ENCODE peak calls at places on chromosomes 12 and 14, in seven cellular contexts. One of them, this sample, is unnamed.

GRCh38 chr14:91390165-91390778 is 27.3 kb downstream of the CCDC88C start:
- DNase-seq in nephron progenitor cell: no peak
- DNase-seq in GM13977: no peak
- DNase-seq in neural crest cell: no peak
- DNase-seq in breast epithelium: no peak
- DNase-seq in cardiac fibroblast: no peak
- DNase-seq in psoas muscle: no peak
- DNase-seq in this sample: no peak

GRCh38 chr14:89690139-89690538 is 264.4 kb downstream of the EFCAB11 start:
- DNase-seq in nephron progenitor cell: no peak
- DNase-seq in GM13977: no peak
- DNase-seq in psoas muscle: no peak
- DNase-seq in breast epithelium: no peak
- DNase-seq in cardiac fibroblast: no peak
- DNase-seq in neural crest cell: no peak
- DNase-seq in this sample: no peak

GRCh38 chr14:77041837-77042557 is 13.5 kb upstream of the IRF2BPL start:
- DNase-seq in psoas muscle: peak
- DNase-seq in breast epithelium: peak
- DNase-seq in neural crest cell: no peak
- DNase-seq in GM13977: no peak
- DNase-seq in nephron progenitor cell: no peak
- DNase-seq in cardiac fibroblast: peak
- DNase-seq in this sample: no peak

GRCh38 chr12:131929530-131930456 is 717 bp downstream of the PUS1 start:
- DNase-seq in breast epithelium: no peak
- DNase-seq in GM13977: peak
- DNase-seq in nephron progenitor cell: peak
- DNase-seq in psoas muscle: no peak
- DNase-seq in neural crest cell: peak
- DNase-seq in cardiac fibroblast: no peak
- DNase-seq in this sample: no peak

GRCh38 chr12:50047693-50048250 is 9.6 kb upstream of the ASIC1 start:
- DNase-seq in cardiac fibroblast: no peak
- DNase-seq in psoas muscle: no peak
- DNase-seq in neural crest cell: no peak
- DNase-seq in nephron progenitor cell: no peak
- DNase-seq in GM13977: no peak
- DNase-seq in breast epithelium: no peak
- DNase-seq in this sample: no peak

GRCh38 chr12:104376650-104377506 is 73.3 kb downstream of the EID3 start:
- DNase-seq in breast epithelium: no peak
- DNase-seq in neural crest cell: no peak
- DNase-seq in nephron progenitor cell: no peak
- DNase-seq in cardiac fibroblast: no peak
- DNase-seq in psoas muscle: no peak
- DNase-seq in GM13977: no peak
- DNase-seq in this sample: no peak

GRCh38 chr14:105145381-105146180 is 23.0 kb downstream of the JAG2 start:
- DNase-seq in nephron progenitor cell: no peak
- DNase-seq in cardiac fibroblast: no peak
- DNase-seq in GM13977: peak
- DNase-seq in psoas muscle: peak
- DNase-seq in breast epithelium: no peak
- DNase-seq in neural crest cell: no peak
- DNase-seq in this sample: no peak

GRCh38 chr12:53960187-53961024 is 5.7 kb downstream of the HOXC12 start:
- DNase-seq in nephron progenitor cell: no peak
- DNase-seq in cardiac fibroblast: no peak
- DNase-seq in neural crest cell: no peak
- DNase-seq in psoas muscle: no peak
- DNase-seq in GM13977: no peak
- DNase-seq in breast epithelium: no peak
- DNase-seq in this sample: no peak

GRCh38 chr12:92146497-92146828 is 817 bp upstream of the BTG1 start:
- DNase-seq in neural crest cell: no peak
- DNase-seq in breast epithelium: no peak
- DNase-seq in GM13977: no peak
- DNase-seq in nephron progenitor cell: no peak
- DNase-seq in psoas muscle: no peak
- DNase-seq in cardiac fibroblast: peak
- DNase-seq in this sample: no peak
- TF ChIP-seq CTCF in neural crest cell: no peak
- TF ChIP-seq CTCF in breast epithelium: no peak
- TF ChIP-seq CTCF in GM13977: no peak
- TF ChIP-seq CTCF in nephron progenitor cell: no peak
- TF ChIP-seq CTCF in psoas muscle: no peak
- TF ChIP-seq CTCF in cardiac fibroblast: no peak
- TF ChIP-seq CTCF in this sample: no peak

GRCh38 chr14:35261774-35262173 is 30.4 kb upstream of the PSMA6 start:
- DNase-seq in psoas muscle: no peak
- DNase-seq in nephron progenitor cell: no peak
- DNase-seq in breast epithelium: no peak
- DNase-seq in GM13977: no peak
- DNase-seq in neural crest cell: no peak
- DNase-seq in cardiac fibroblast: peak
- DNase-seq in this sample: no peak
- TF ChIP-seq CTCF in psoas muscle: peak
- TF ChIP-seq CTCF in nephron progenitor cell: no peak
- TF ChIP-seq CTCF in breast epithelium: no peak
- TF ChIP-seq CTCF in GM13977: peak
- TF ChIP-seq CTCF in neural crest cell: no peak
- TF ChIP-seq CTCF in cardiac fibroblast: no peak
- TF ChIP-seq CTCF in this sample: no peak

DNA sequence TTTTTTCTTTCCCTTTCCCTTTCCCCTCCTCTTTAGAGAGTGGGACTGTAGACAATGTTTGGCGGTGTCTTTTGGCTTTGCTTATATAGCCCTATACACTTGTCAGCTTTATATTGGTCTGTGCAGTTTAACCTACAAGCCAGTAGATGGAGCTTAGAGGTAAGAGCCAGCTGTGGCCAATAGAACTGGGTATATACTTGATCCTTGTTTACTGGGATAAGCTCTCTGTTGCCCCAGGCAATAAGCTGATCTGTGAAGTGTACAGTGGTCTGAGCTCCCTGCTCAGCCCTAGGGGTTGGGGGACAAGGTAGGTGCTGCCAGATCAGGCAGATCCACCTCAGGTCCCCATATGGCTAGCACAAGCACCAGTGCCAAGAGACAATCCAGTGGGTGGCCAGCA is 434.1 kb downstream of the NOVA1 start:
- DNase-seq in nephron progenitor cell: no peak
- DNase-seq in breast epithelium: no peak
- DNase-seq in cardiac fibroblast: peak
- DNase-seq in neural crest cell: no peak
- DNase-seq in GM13977: no peak
- DNase-seq in psoas muscle: no peak
- DNase-seq in this sample: no peak
- TF ChIP-seq CTCF in nephron progenitor cell: peak
- TF ChIP-seq CTCF in breast epithelium: peak
- TF ChIP-seq CTCF in cardiac fibroblast: peak
- TF ChIP-seq CTCF in neural crest cell: peak
- TF ChIP-seq CTCF in GM13977: peak
- TF ChIP-seq CTCF in psoas muscle: no peak
- TF ChIP-seq CTCF in this sample: peak

DNA sequence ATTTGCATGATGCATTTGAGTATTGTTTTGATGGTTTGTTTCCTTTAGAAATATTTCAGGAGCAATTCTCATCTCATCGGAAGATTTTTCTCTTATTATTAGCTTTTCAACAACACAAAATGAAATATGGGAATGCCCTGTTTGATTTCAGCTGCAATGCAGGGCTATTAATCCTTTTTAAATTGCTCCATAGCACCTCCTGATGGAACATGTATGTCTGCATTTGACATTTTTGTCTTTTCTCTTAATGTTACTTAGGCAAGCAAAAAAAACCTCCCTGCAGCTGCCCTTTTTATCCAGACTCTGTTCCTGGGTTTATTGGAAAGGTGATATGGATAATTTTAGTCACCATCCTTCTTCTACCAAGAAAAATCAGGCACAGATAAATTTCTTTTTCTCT is 895.8 kb downstream of the RPS29 start:
- DNase-seq in psoas muscle: no peak
- DNase-seq in breast epithelium: no peak
- DNase-seq in GM13977: no peak
- DNase-seq in neural crest cell: no peak
- DNase-seq in cardiac fibroblast: no peak
- DNase-seq in nephron progenitor cell: no peak
- DNase-seq in this sample: no peak
- TF ChIP-seq CTCF in psoas muscle: no peak
- TF ChIP-seq CTCF in breast epithelium: no peak
- TF ChIP-seq CTCF in GM13977: peak
- TF ChIP-seq CTCF in neural crest cell: peak
- TF ChIP-seq CTCF in cardiac fibroblast: no peak
- TF ChIP-seq CTCF in nephron progenitor cell: peak
- TF ChIP-seq CTCF in this sample: peak

This sample was measured in progenitor cell of endocrine pancreas.